ENCODE peak calls at places on chromosome 5, in four cellular contexts. One of them, this sample, is unnamed.

GRCh38 chr5:80686757-80687156 is 32.0 kb upstream of the DHFR start:
- DNase-seq in uterus: no peak
- DNase-seq in Caco-2: no peak
- DNase-seq in astrocyte of the spinal cord: peak
- DNase-seq in this sample: no peak

GRCh38 chr5:169307648-169308047 is 6.7 kb upstream of the SLIT3 start:
- DNase-seq in uterus: no peak
- DNase-seq in Caco-2: no peak
- DNase-seq in astrocyte of the spinal cord: peak
- DNase-seq in this sample: no peak

GRCh38 chr5:59528226-59528862 is 365.2 kb downstream of the PDE4D start:
- DNase-seq in uterus: no peak
- DNase-seq in Caco-2: peak
- DNase-seq in astrocyte of the spinal cord: no peak
- DNase-seq in this sample: no peak

GRCh38 chr5:131749138-131749537 is 47.7 kb downstream of the FNIP1 start:
- DNase-seq in uterus: no peak
- DNase-seq in Caco-2: no peak
- DNase-seq in astrocyte of the spinal cord: peak
- DNase-seq in this sample: no peak

GRCh38 chr5:179265529-179266290 is 79.6 kb downstream of the ADAMTS2 start:
- DNase-seq in uterus: peak
- DNase-seq in Caco-2: peak
- DNase-seq in astrocyte of the spinal cord: peak
- DNase-seq in this sample: no peak

GRCh38 chr5:14870347-14871083 is 1.1 kb downstream of the ANKH start:
- DNase-seq in uterus: no peak
- DNase-seq in Caco-2: no peak
- DNase-seq in astrocyte of the spinal cord: no peak
- DNase-seq in this sample: no peak

GRCh38 chr5:124902097-124902821 is 155.8 kb upstream of the ZNF608 start:
- DNase-seq in uterus: no peak
- DNase-seq in Caco-2: no peak
- DNase-seq in astrocyte of the spinal cord: peak
- DNase-seq in this sample: no peak

GRCh38 chr5:11182441-11183080 is 421.5 kb upstream of the DAP start:
- DNase-seq in uterus: no peak
- DNase-seq in Caco-2: no peak
- DNase-seq in astrocyte of the spinal cord: peak
- DNase-seq in this sample: peak

GRCh38 chr5:4086081-4086480 is 490.4 kb downstream of the IRX1 start:
- DNase-seq in uterus: no peak
- DNase-seq in Caco-2: no peak
- DNase-seq in astrocyte of the spinal cord: no peak
- DNase-seq in this sample: no peak

GRCh38 chr5:125140855-125141254 is 394.4 kb upstream of the ZNF608 start:
- DNase-seq in uterus: no peak
- DNase-seq in Caco-2: no peak
- DNase-seq in astrocyte of the spinal cord: peak
- DNase-seq in this sample: no peak

GRCh38 chr5:139514486-139514856 is 31.9 kb upstream of the STING1 start:
- DNase-seq in uterus: no peak
- DNase-seq in Caco-2: no peak
- DNase-seq in astrocyte of the spinal cord: no peak
- DNase-seq in this sample: no peak

GRCh38 chr5:66134407-66134843 is 9.7 kb upstream of the SREK1 start:
- DNase-seq in uterus: no peak
- DNase-seq in Caco-2: no peak
- DNase-seq in astrocyte of the spinal cord: no peak
- DNase-seq in this sample: no peak

GRCh38 chr5:176410486-176411180 is 5.7 kb downstream of the CLTB start:
- DNase-seq in uterus: no peak
- DNase-seq in Caco-2: no peak
- DNase-seq in astrocyte of the spinal cord: no peak
- DNase-seq in this sample: no peak

GRCh38 chr5:176695073-176695472 is 47.8 kb downstream of the TSPAN17 start:
- DNase-seq in uterus: no peak
- DNase-seq in Caco-2: no peak
- DNase-seq in astrocyte of the spinal cord: no peak
- DNase-seq in this sample: no peak

GRCh38 chr5:151239237-151239861 is 13.6 kb upstream of the GM2A start:
- DNase-seq in uterus: peak
- DNase-seq in Caco-2: peak
- DNase-seq in astrocyte of the spinal cord: peak
- DNase-seq in this sample: peak

GRCh38 chr5:54453091-54453490 is 2.4 kb upstream of the HSPB3 start:
- DNase-seq in uterus: no peak
- DNase-seq in Caco-2: no peak
- DNase-seq in astrocyte of the spinal cord: no peak
- DNase-seq in this sample: no peak

GRCh38 chr5:154406826-154407225 is 39.0 kb upstream of the SAP30L start:
- DNase-seq in uterus: no peak
- DNase-seq in Caco-2: no peak
- DNase-seq in astrocyte of the spinal cord: no peak
- DNase-seq in this sample: no peak

GRCh38 chr5:160001457-160001856 is 7.5 kb upstream of the TTC1 start:
- DNase-seq in uterus: no peak
- DNase-seq in Caco-2: no peak
- DNase-seq in astrocyte of the spinal cord: no peak
- DNase-seq in this sample: no peak

GRCh38 chr5:42498000-42498399 is 74.8 kb downstream of the GHR start:
- DNase-seq in uterus: no peak
- DNase-seq in Caco-2: no peak
- DNase-seq in astrocyte of the spinal cord: no peak
- DNase-seq in this sample: no peak

GRCh38 chr5:115661156-115661555 is 35.3 kb upstream of the TMED7 start:
- DNase-seq in uterus: no peak
- DNase-seq in Caco-2: no peak
- DNase-seq in astrocyte of the spinal cord: peak
- DNase-seq in this sample: no peak

GRCh38 chr5:132785355-132785754 is 8.3 kb upstream of the SEPTIN8 start:
- DNase-seq in uterus: no peak
- DNase-seq in Caco-2: no peak
- DNase-seq in astrocyte of the spinal cord: peak
- DNase-seq in this sample: no peak

GRCh38 chr5:32543291-32543690 is 42.1 kb upstream of the SUB1 start:
- DNase-seq in uterus: no peak
- DNase-seq in Caco-2: no peak
- DNase-seq in astrocyte of the spinal cord: no peak
- DNase-seq in this sample: no peak

GRCh38 chr5:55484531-55484930 is 50.2 kb downstream of the PLPP1 start:
- DNase-seq in uterus: no peak
- DNase-seq in Caco-2: no peak
- DNase-seq in astrocyte of the spinal cord: no peak
- DNase-seq in this sample: no peak

GRCh38 chr5:154447074-154447725 is 1.4 kb downstream of the SAP30L start:
- DNase-seq in uterus: no peak
- DNase-seq in Caco-2: no peak
- DNase-seq in astrocyte of the spinal cord: no peak
- DNase-seq in this sample: no peak

GRCh38 chr5:138784590-138784989 is 31.4 kb downstream of the CTNNA1 start:
- DNase-seq in uterus: no peak
- DNase-seq in Caco-2: no peak
- DNase-seq in astrocyte of the spinal cord: peak
- DNase-seq in this sample: no peak

GRCh38 chr5:73373814-73374510 is 74.6 kb downstream of the FOXD1 start:
- DNase-seq in uterus: no peak
- DNase-seq in Caco-2: no peak
- DNase-seq in astrocyte of the spinal cord: no peak
- DNase-seq in this sample: no peak

GRCh38 chr5:123180178-123180577 is 91.1 kb downstream of the PRDM6 start:
- DNase-seq in uterus: no peak
- DNase-seq in Caco-2: no peak
- DNase-seq in astrocyte of the spinal cord: no peak
- DNase-seq in this sample: no peak

GRCh38 chr5:55694152-55694830 is 17.8 kb downstream of the SLC38A9 start:
- DNase-seq in uterus: no peak
- DNase-seq in Caco-2: no peak
- DNase-seq in astrocyte of the spinal cord: peak
- DNase-seq in this sample: no peak

GRCh38 chr5:93058309-93058708 is 522.7 kb downstream of the NR2F1-AS1 start:
- DNase-seq in uterus: no peak
- DNase-seq in Caco-2: no peak
- DNase-seq in astrocyte of the spinal cord: peak
- DNase-seq in this sample: no peak

GRCh38 chr5:75239681-75240080 is 3.0 kb upstream of the ANKRD31 start:
- DNase-seq in uterus: no peak
- DNase-seq in Caco-2: no peak
- DNase-seq in astrocyte of the spinal cord: peak
- DNase-seq in this sample: no peak

GRCh38 chr5:34756781-34757624 is 82.0 kb upstream of the TTC23L start:
- DNase-seq in uterus: peak
- DNase-seq in Caco-2: peak
- DNase-seq in astrocyte of the spinal cord: peak
- DNase-seq in this sample: no peak

GRCh38 chr5:173582198-173583092 is 34.0 kb downstream of the BOD1 start:
- DNase-seq in uterus: no peak
- DNase-seq in Caco-2: no peak
- DNase-seq in astrocyte of the spinal cord: no peak
- DNase-seq in this sample: no peak

GRCh38 chr5:107806705-107807104 is 136.0 kb upstream of the EFNA5 start:
- DNase-seq in uterus: no peak
- DNase-seq in Caco-2: no peak
- DNase-seq in astrocyte of the spinal cord: no peak
- DNase-seq in this sample: no peak

This sample was measured in K562.